ENCODE peak calls at places on chromosome 6, in nine cellular contexts. H is SK-N-SH, T is mammary epithelial cell, R is keratinocyte, I is HCT116, Y is PC-3, Q is trophoblast cell, D is fibroblast of lung, B is H9. M is an unnamed sample.

GRCh38 chr6:111566873-111567517 is 38.7 kb downstream of the TRAF3IP2 start:
- DNase-seq in H (peak), T (peak), R (no peak), I (no peak), Y (no peak), Q (no peak), D (peak), B (no peak), M (peak)

GRCh38 chr6:57267586-57268293 is 45.6 kb upstream of the RAB23 start:
- DNase-seq in H (peak), T (peak), R (peak), I (peak), Y (peak), Q (peak), D (peak), B (no peak), M (peak)

GRCh38 chr6:157317129-157317814 is 6.0 kb downstream of the TMEM242 start:
- DNase-seq in H (no peak), T (peak), R (peak), I (peak), Y (peak), Q (peak), D (peak), B (no peak), M (peak)

GRCh38 chr6:143110572-143110971 is 49.9 kb downstream of the AIG1 start:
- DNase-seq in H (no peak), T (no peak), R (no peak), I (no peak), Y (no peak), Q (peak), D (peak), B (no peak), M (peak)

GRCh38 chr6:87118054-87118453 is 23.1 kb upstream of the CGA start:
- DNase-seq in H (no peak), T (peak), R (peak), I (peak), Y (peak), Q (peak), D (no peak), B (no peak), M (no peak)

GRCh38 chr6:111478749-111479148 is 4.3 kb downstream of the REV3L start:
- DNase-seq in H (no peak), T (peak), R (no peak), I (peak), Y (peak), Q (peak), D (peak), B (no peak), M (peak)

GRCh38 chr6:112325449-112325848 is 21.7 kb upstream of the RFPL4B start:
- DNase-seq in H (no peak), T (no peak), R (no peak), I (no peak), Y (no peak), Q (no peak), D (peak), B (no peak), M (no peak)

GRCh38 chr6:135104199-135104598 is 49.6 kb upstream of the HBS1L start:
- DNase-seq in H (no peak), T (no peak), R (no peak), I (no peak), Y (no peak), Q (no peak), D (no peak), B (no peak), M (no peak)

GRCh38 chr6:69802995-69803394 is 6.2 kb upstream of the LMBRD1 start:
- DNase-seq in H (no peak), T (no peak), R (no peak), I (no peak), Y (no peak), Q (no peak), D (no peak), B (peak), M (no peak)

GRCh38 chr6:136582702-136583471 is 32.7 kb upstream of the MAP7 start:
- DNase-seq in H (peak), T (peak), R (no peak), I (peak), Y (peak), Q (peak), D (peak), B (no peak), M (peak)

GRCh38 chr6:166760288-166760687 is 133.2 kb upstream of the RPS6KA2 start:
- DNase-seq in H (no peak), T (no peak), R (no peak), I (no peak), Y (no peak), Q (peak), D (no peak), B (no peak), M (no peak)

GRCh38 chr6:85452441-85452881 is 2.6 kb downstream of the NT5E start:
- DNase-seq in H (no peak), T (no peak), R (no peak), I (no peak), Y (no peak), Q (no peak), D (peak), B (no peak), M (peak)

GRCh38 chr6:131999545-132000146 is 48.5 kb upstream of the CCN2 start:
- DNase-seq in H (no peak), T (no peak), R (no peak), I (no peak), Y (no peak), Q (no peak), D (no peak), B (no peak), M (no peak)
- H2AFZ ChIP-seq in H (no peak), T (no peak), R (no peak), I (no peak), Y (no peak), Q (no peak), D (no peak), B (no peak), M (peak)

GRCh38 chr6:30542404-30542725 is 13.9 kb downstream of the GNL1 start:
- DNase-seq in H (no peak), T (no peak), R (no peak), I (no peak), Y (no peak), Q (no peak), D (no peak), B (no peak), M (no peak)

GRCh38 chr6:30541515-30542403 is 14.5 kb downstream of the GNL1 start:
- DNase-seq in H (peak), T (peak), R (peak), I (peak), Y (peak), Q (peak), D (peak), B (peak), M (peak)

GRCh38 chr6:30543824-30544223 is 12.5 kb downstream of the GNL1 start:
- DNase-seq in H (no peak), T (no peak), R (no peak), I (no peak), Y (no peak), Q (no peak), D (no peak), B (no peak), M (no peak)

GRCh38 chr6:30544666-30545272 is 11.5 kb downstream of the GNL1 start:
- DNase-seq in H (peak), T (peak), R (no peak), I (peak), Y (peak), Q (peak), D (peak), B (no peak), M (peak)

DNA sequence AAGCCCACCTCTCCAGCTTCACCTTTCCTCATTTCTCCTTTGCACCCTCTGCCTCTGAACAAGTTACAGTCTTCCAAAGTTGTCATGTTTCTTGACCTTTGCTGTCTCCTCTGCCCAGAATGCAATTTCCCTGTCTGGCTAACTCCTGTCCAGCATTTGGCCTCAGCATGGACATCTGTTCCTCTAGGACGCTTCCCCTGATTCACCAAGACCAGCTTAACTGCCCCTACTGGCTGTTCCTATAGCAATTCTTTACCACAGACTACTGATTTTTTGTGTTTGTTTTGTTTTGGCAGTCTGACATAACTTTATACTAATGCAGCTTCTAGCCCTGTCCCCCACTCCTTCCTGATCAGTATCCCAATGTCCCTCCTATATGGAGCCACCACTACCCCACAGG is 13.4 kb downstream of the GNL1 start:
- DNase-seq in H (no peak), T (no peak), R (no peak), I (no peak), Y (no peak), Q (no peak), D (peak), B (no peak), M (peak)
- H3K9ac ChIP-seq in H (no peak), T (no peak), R (no peak), I (no peak), Y (no peak), Q (no peak), D (no peak), B (no peak), M (no peak)

GRCh38 chr6:1498491-1499113 is 109.2 kb downstream of the FOXF2 start:
- DNase-seq in H (no peak), T (no peak), R (no peak), I (no peak), Y (no peak), Q (no peak), D (peak), B (no peak), M (peak)
- H2AFZ ChIP-seq in H (no peak), T (no peak), R (no peak), I (no peak), Y (no peak), Q (no peak), D (no peak), B (no peak), M (no peak)

GRCh38 chr6:76885861-76886301 is 577.4 kb downstream of the HTR1B start:
- DNase-seq in H (no peak), T (peak), R (no peak), I (no peak), Y (peak), Q (no peak), D (peak), B (no peak), M (peak)
- H3K9ac ChIP-seq in H (no peak), T (no peak), R (no peak), I (no peak), Y (no peak), Q (no peak), D (no peak), B (no peak), M (no peak)

GRCh38 chr6:14744212-14744556 is 501.7 kb upstream of the JARID2 start:
- DNase-seq in H (no peak), T (no peak), R (no peak), I (no peak), Y (no peak), Q (no peak), D (no peak), B (no peak), M (no peak)

GRCh38 chr6:14743126-14743464 is 502.8 kb upstream of the JARID2 start:
- DNase-seq in H (no peak), T (no peak), R (no peak), I (no peak), Y (no peak), Q (no peak), D (no peak), B (no peak), M (no peak)

GRCh38 chr6:14742680-14743079 is 503.2 kb upstream of the JARID2 start:
- DNase-seq in H (no peak), T (no peak), R (no peak), I (no peak), Y (no peak), Q (no peak), D (no peak), B (no peak), M (no peak)

GRCh38 chr6:14742171-14742570 is 503.7 kb upstream of the JARID2 start:
- DNase-seq in H (no peak), T (no peak), R (no peak), I (no peak), Y (no peak), Q (no peak), D (no peak), B (no peak), M (no peak)

GRCh38 chr6:14743465-14744211 is 502.2 kb upstream of the JARID2 start:
- DNase-seq in H (no peak), T (peak), R (peak), I (peak), Y (peak), Q (peak), D (peak), B (no peak), M (peak)
- H2AFZ ChIP-seq in H (peak), T (no peak), R (no peak), I (no peak), Y (no peak), Q (no peak), D (peak), B (no peak), M (peak)

GRCh38 chr6:33841070-33841469 is 37.3 kb upstream of the MLN start:
- DNase-seq in H (no peak), T (no peak), R (no peak), I (no peak), Y (no peak), Q (no peak), D (no peak), B (no peak), M (no peak)
- H3K9ac ChIP-seq in H (no peak), T (no peak), R (no peak), I (peak), Y (no peak), Q (no peak), D (no peak), B (no peak), M (no peak)

GRCh38 chr6:7251861-7252260 is 61.1 kb downstream of the SSR1 start:
- DNase-seq in H (no peak), T (no peak), R (no peak), I (no peak), Y (no peak), Q (no peak), D (no peak), B (no peak), M (no peak)
- H2AFZ ChIP-seq in H (no peak), T (no peak), R (no peak), I (no peak), Y (no peak), Q (no peak), D (no peak), B (no peak), M (no peak)

GRCh38 chr6:131979515-131980337 is 28.6 kb upstream of the CCN2 start:
- DNase-seq in H (no peak), T (peak), R (no peak), I (no peak), Y (peak), Q (no peak), D (peak), B (no peak), M (peak)
- H3K9ac ChIP-seq in H (peak), T (no peak), R (no peak), I (no peak), Y (no peak), Q (no peak), D (no peak), B (no peak), M (no peak)

DNA sequence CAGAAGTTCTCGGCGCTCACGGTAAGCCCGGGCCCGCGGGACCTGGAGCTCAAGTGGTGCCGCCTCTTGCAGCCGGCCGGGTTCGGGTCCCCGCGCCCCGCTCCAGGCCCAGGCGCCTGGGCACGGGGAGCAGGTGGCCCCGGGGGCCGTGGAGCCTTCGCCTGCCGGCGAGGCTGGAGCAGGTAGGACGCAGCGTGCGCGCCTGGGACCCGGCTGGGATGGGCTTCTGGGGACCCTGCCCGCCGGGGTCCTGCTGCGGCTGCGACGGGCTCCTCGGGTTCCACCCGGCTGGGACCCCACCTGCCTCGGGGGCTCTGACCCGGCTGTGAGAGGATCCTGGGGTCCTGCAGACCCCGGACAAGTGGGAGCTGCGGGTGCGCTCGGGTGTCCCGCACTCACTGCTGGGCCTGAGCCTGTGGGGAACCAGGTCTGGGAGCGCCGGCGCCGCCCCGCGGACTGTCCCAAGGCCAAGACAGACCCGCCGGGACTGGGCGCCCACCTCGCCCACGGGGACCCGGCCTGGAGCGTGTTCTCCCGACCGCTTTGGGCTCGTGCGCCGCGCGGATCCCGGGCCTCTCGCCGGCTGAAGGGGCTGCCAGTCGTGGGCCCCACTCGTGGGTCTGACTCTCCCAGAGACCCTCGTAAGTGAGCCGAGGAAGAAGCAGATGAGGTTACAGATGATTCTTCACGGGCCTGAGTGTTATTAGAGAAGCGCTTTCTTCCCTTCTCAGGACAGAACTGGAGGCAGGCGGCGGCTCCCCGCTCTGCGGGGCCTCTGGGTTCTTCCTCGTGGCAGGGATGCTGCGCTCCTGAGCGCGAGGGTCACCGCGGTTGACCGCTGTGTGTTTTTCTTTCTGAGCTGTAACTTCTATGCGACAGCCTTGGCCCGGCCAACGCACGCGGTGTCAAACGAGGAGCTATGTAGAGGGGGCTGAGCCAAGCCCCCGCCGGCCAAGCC is 729 bp downstream of the SMOC2 start:
- DNase-seq in H (peak), T (no peak), R (no peak), I (no peak), Y (no peak), Q (no peak), D (no peak), B (no peak), M (no peak)
- H2AFZ ChIP-seq in H (no peak), T (no peak), R (no peak), I (no peak), Y (no peak), Q (peak), D (no peak), B (no peak), M (no peak)

GRCh38 chr6:27139753-27140522 is 107.6 kb upstream of the PRSS16 start:
- DNase-seq in H (no peak), T (no peak), R (no peak), I (no peak), Y (no peak), Q (peak), D (peak), B (no peak), M (no peak)

GRCh38 chr6:27143474-27144026 is 104.0 kb upstream of the PRSS16 start:
- DNase-seq in H (no peak), T (no peak), R (no peak), I (no peak), Y (no peak), Q (no peak), D (no peak), B (no peak), M (no peak)

GRCh38 chr6:27141472-27142015 is 106.0 kb upstream of the PRSS16 start:
- DNase-seq in H (no peak), T (no peak), R (no peak), I (no peak), Y (no peak), Q (peak), D (no peak), B (no peak), M (no peak)

GRCh38 chr6:27138837-27139752 is 108.4 kb upstream of the PRSS16 start:
- DNase-seq in H (peak), T (no peak), R (no peak), I (no peak), Y (no peak), Q (peak), D (peak), B (peak), M (no peak)

DNA sequence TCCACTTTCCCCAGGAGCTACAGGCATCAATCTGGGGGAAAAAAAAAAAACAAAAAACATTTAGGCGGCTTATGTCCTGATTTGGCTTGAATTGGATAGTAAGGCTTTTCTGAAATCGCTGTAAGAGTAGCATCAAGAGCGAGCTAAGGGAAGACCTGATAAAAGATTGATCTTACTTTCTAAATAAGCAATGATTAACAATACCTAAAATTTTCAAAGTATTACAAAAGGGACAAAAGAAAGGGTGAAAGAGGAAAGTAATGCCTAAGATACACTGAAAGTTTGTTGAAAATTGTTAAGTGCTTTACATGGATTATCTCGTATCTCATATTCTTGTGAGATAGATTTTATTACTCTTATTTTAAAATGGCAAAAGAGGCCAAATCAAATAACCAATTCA is 106.5 kb upstream of the PRSS16 start:
- DNase-seq in H (no peak), T (no peak), R (no peak), I (no peak), Y (no peak), Q (no peak), D (no peak), B (no peak), M (no peak)
- H3K9ac ChIP-seq in H (peak), T (no peak), R (no peak), I (no peak), Y (no peak), Q (no peak), D (no peak), B (peak), M (no peak)